ENCODE peak calls at places on chromosomes 7 and 10, in eight cellular contexts. K, P, S, E, Z, G, A and V are unnamed samples. For H3K36me3 and H3K4me1, the result is how much of the 10 kb centered on the place peaks cover.

GRCh38 chr10:119724630-119725549 is 960 bp upstream of the INPP5F start:
- DNase-seq in E (no peak), K (no peak), P (no peak), G (peak), Z (peak), A (no peak), S (peak), V (peak)

GRCh38 chr7:36726311-36726710 is 2.0 kb upstream of the AOAH start:
- DNase-seq in G (no peak), A (no peak), E (no peak), S (no peak), P (no peak), Z (no peak), K (no peak), V (no peak)

GRCh38 chr7:106345421-106346166 is 60.8 kb upstream of the NAMPT start:
- DNase-seq in E (no peak), Z (peak), A (no peak), K (no peak), S (no peak), P (no peak), G (no peak), V (no peak)

GRCh38 chr7:27141591-27142561 is 1.6 kb downstream of the HOXA5 start:
- DNase-seq in A (no peak), E (no peak), P (peak), S (no peak), K (peak), G (no peak), Z (peak), V (peak)

GRCh38 chr7:64515330-64515729 is 47.5 kb downstream of the ZNF680 start:
- DNase-seq in S (no peak), A (no peak), G (no peak), E (no peak), P (no peak), K (peak), Z (no peak), V (no peak)

GRCh38 chr7:114048386-114049235 is 129.8 kb upstream of the PPP1R3A start:
- DNase-seq in Z (peak), A (no peak), K (no peak), G (no peak), S (no peak), P (no peak), E (no peak), V (peak)

GRCh38 chr10:73131295-73131694 is 21.0 kb downstream of the NUDT13 start:
- DNase-seq in K (peak), S (no peak), P (no peak), G (no peak), A (no peak), Z (peak), E (no peak), V (no peak)

GRCh38 chr7:119918185-119918584 is 354.8 kb upstream of the KCND2 start:
- DNase-seq in S (no peak), P (no peak), G (no peak), E (no peak), Z (no peak), A (no peak), K (no peak), V (no peak)

GRCh38 chr10:11403116-11403515 is 208.3 kb downstream of the USP6NL start:
- DNase-seq in Z (no peak), K (no peak), S (no peak), G (no peak), P (no peak), E (no peak), A (no peak), V (no peak)

GRCh38 chr10:70699659-70700174 is 27.4 kb downstream of the ADAMTS14 start:
- DNase-seq in E (no peak), S (no peak), Z (no peak), G (no peak), P (no peak), A (no peak), K (no peak), V (no peak)

GRCh38 chr7:105678811-105679495 is 97.7 kb upstream of the EFCAB10 start:
- DNase-seq in K (peak), A (peak), E (peak), Z (no peak), G (peak), P (no peak), S (no peak), V (no peak)

GRCh38 chr7:7681191-7681935 is 37.0 kb downstream of the RPA3 start:
- DNase-seq in P (peak), A (peak), G (peak), E (no peak), K (peak), S (peak), Z (peak), V (peak)

GRCh38 chr10:13219685-13220670 is 14.2 kb downstream of the UCMA start:
- DNase-seq in S (no peak), Z (peak), E (peak), G (no peak), P (peak), A (no peak), K (peak), V (peak)

GRCh38 chr10:85946713-85947326 is 419.8 kb downstream of the GRID1 start:
- DNase-seq in K (no peak), A (no peak), G (no peak), E (no peak), P (no peak), Z (no peak), S (no peak), V (no peak)

GRCh38 chr7:16409777-16410176 is 11.6 kb downstream of the CRPPA start:
- DNase-seq in K (no peak), P (no peak), A (no peak), E (no peak), G (no peak), S (no peak), Z (no peak), V (no peak)

GRCh38 chr7:54858008-54858692 is 99.1 kb upstream of the SEC61G start:
- DNase-seq in A (no peak), P (peak), Z (no peak), E (no peak), K (peak), G (no peak), S (peak), V (no peak)

GRCh38 chr7:142753366-142753765 is 4.1 kb downstream of the PRSS1 start:
- DNase-seq in S (no peak), P (no peak), G (no peak), K (no peak), A (peak), E (no peak), Z (no peak), V (no peak)

GRCh38 chr10:3482200-3482993 is 302.6 kb downstream of the KLF6 start:
- DNase-seq in Z (peak), G (peak), E (peak), P (peak), S (peak), A (peak), K (peak), V (peak)

GRCh38 chr7:3080106-3080505 is 36.4 kb upstream of the CARD11 start:
- DNase-seq in G (no peak), P (no peak), K (no peak), S (no peak), A (no peak), Z (no peak), E (no peak), V (no peak)

GRCh38 chr10:63093227-63093626 is 39.9 kb upstream of the NRBF2 start:
- DNase-seq in E (no peak), G (no peak), Z (no peak), P (no peak), A (no peak), S (no peak), K (peak), V (no peak)

GRCh38 chr10:68756766-68757165 is 35.7 kb downstream of the CCAR1 start:
- DNase-seq in P (no peak), G (no peak), K (no peak), S (no peak), Z (no peak), A (no peak), E (no peak), V (no peak)

GRCh38 chr10:68759967-68760366 is 38.9 kb downstream of the CCAR1 start:
- DNase-seq in E (no peak), S (no peak), Z (no peak), P (no peak), G (no peak), A (no peak), K (no peak), V (no peak)

GRCh38 chr10:68756246-68756645 is 35.2 kb downstream of the CCAR1 start:
- DNase-seq in P (no peak), G (no peak), K (no peak), E (no peak), S (no peak), A (no peak), Z (no peak), V (no peak)

GRCh38 chr10:68759223-68759863 is 38.3 kb downstream of the CCAR1 start:
- DNase-seq in S (no peak), A (no peak), E (no peak), K (no peak), P (no peak), Z (no peak), G (no peak), V (no peak)
- H3K36me3 ChIP-seq in S (under half), A (under half), E (half or more), K (under half), P (under half), Z (under half), G (half or more), V (half or more)

GRCh38 chr10:129465796-129466702 is 992 bp upstream of the MGMT start:
- DNase-seq in Z (no peak), E (no peak), K (no peak), A (no peak), P (no peak), G (no peak), S (no peak), V (no peak)
- H3K4me3 ChIP-seq in Z (peak), E (peak), K (peak), A (peak), P (no peak), G (peak), S (no peak), V (peak)

GRCh38 chr10:124636271-124636993 is 107.7 kb downstream of the FAM53B start:
- DNase-seq in S (no peak), Z (no peak), P (no peak), K (no peak), A (no peak), E (no peak), G (no peak), V (no peak)
- H3K4me1 ChIP-seq in S (under half), Z (under half), P (under half), K (under half), A (under half), E (half or more), G (half or more), V (under half)

GRCh38 chr7:134948246-134948645 is 38.1 kb upstream of the AGBL3 start:
- DNase-seq in E (no peak), P (no peak), G (no peak), K (no peak), Z (no peak), S (no peak), A (no peak), V (no peak)

GRCh38 chr7:134947329-134947728 is 39.0 kb upstream of the AGBL3 start:
- DNase-seq in A (no peak), G (no peak), Z (no peak), E (peak), K (no peak), S (no peak), P (no peak), V (no peak)

GRCh38 chr7:134949171-134949570 is 37.1 kb upstream of the AGBL3 start:
- DNase-seq in G (no peak), S (no peak), K (no peak), Z (peak), A (no peak), P (no peak), E (no peak), V (no peak)

GRCh38 chr7:134948736-134949135 is 37.6 kb upstream of the AGBL3 start:
- DNase-seq in G (no peak), Z (peak), S (no peak), P (no peak), K (no peak), E (no peak), A (no peak), V (no peak)

GRCh38 chr7:134947831-134948230 is 38.5 kb upstream of the AGBL3 start:
- DNase-seq in S (no peak), K (no peak), G (no peak), E (no peak), P (no peak), Z (no peak), A (no peak), V (no peak)
- H3K36me3 ChIP-seq in S (under half), K (under half), G (half or more), E (under half), P (under half), Z (under half), A (under half), V (half or more)

GRCh38 chr10:33506391-33506790 is 171.9 kb upstream of the NRP1 start:
- DNase-seq in S (no peak), Z (no peak), K (no peak), G (no peak), P (no peak), A (no peak), E (no peak), V (no peak)

GRCh38 chr10:33507662-33508425 is 173.4 kb upstream of the NRP1 start:
- DNase-seq in G (no peak), E (no peak), A (no peak), S (no peak), P (no peak), K (no peak), Z (peak), V (no peak)

GRCh38 chr10:33506838-33507661 is 172.6 kb upstream of the NRP1 start:
- DNase-seq in K (peak), G (no peak), E (no peak), P (no peak), S (no peak), A (no peak), Z (no peak), V (no peak)

DNA sequence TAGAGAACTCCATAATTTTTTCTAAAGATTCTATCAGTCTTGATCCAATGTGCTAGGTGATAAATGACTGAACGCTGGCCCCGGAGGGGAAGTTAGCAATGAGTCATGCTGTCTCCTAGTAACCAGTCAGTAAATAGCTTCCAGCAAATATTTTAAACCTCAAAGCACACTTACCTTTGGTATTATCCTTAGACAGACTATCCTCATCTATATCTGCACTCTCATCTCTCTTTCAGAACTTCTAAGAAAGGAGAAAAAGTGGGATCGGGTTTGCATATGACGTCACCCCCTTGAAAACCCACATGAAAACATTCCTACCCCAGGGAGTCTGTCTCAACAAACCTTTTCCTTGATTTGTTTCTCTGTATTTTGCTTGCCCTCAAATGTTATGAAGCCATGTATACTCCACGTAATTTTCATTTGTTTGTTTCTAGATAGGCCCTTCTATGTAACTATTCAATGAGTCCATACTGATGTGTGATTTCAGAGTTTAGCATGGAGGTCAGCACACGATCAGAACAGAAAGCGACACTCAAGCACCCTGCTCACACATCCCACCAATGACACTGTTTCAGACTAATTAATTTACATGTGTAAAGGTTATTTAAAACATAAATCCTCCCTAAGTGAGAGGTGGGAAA is 174.9 kb upstream of the NRP1 start:
- DNase-seq in Z (peak), K (peak), S (no peak), G (peak), P (no peak), A (peak), E (no peak), V (peak)
- H3K4me3 ChIP-seq in Z (no peak), K (no peak), S (no peak), G (no peak), P (no peak), A (no peak), E (no peak), V (peak)

GRCh38 chr10:96301616-96302015 is 2.6 kb upstream of the DNTT start:
- DNase-seq in Z (no peak), K (no peak), S (no peak), P (no peak), A (no peak), G (no peak), E (no peak), V (no peak)
- H3K4me1 ChIP-seq in Z (under half), K (under half), S (under half), P (under half), A (under half), G (under half), E (under half), V (under half)

GRCh38 chr10:48880016-48880705 is 59.5 kb downstream of the LRRC18 start:
- DNase-seq in P (peak), A (no peak), G (no peak), S (no peak), Z (no peak), E (no peak), K (no peak), V (no peak)
- H3K36me3 ChIP-seq in P (under half), A (under half), G (under half), S (under half), Z (under half), E (under half), K (under half), V (under half)

DNA sequence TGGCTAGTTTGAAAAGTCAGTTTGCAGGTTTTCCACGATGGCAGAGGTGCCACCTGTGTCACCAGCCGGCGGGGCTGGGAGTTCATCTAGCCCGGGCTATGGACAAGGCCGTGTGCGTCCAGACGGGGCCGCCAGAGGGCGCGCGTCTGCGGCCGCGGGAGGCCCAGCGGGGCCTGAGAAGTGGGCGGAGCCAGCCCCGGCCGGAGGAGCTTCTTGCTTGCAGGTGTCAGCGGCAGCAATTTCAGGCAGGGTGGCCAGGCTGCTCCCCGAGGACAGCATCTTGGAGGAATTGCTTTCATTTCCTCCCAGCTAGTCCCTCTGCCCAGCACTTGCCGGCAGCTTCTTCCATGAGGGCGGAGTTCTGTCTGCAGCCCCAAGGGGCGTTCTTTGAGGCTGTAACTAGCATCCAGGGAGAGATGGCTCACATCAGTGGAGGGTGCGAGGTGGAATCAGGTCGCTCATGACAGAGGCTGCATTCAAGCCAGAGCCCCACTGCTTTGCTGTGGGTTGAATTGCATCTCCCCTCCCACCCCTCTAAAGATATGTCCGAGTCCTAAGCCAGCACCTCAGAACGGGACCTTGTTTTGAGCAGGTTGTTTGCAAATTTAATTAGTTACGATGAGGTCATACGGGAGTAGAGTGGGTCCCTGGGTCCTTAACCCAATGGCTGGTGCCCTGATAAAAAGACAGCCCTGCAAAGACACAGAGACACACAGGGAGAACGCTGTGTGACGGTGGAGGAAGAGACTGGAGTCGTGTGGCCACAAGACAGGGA is 85.9 kb upstream of the MKI67 start:
- DNase-seq in G (peak), S (peak), A (peak), E (peak), K (peak), P (peak), Z (peak), V (peak)
- H3K4me3 ChIP-seq in G (peak), S (no peak), A (no peak), E (peak), K (no peak), P (no peak), Z (no peak), V (no peak)

GRCh38 chr10:126009590-126009989 is 113.2 kb downstream of the FANK1 start:
- DNase-seq in A (no peak), P (no peak), Z (no peak), S (no peak), E (no peak), G (no peak), K (no peak), V (no peak)

GRCh38 chr10:126001579-126001978 is 105.2 kb downstream of the FANK1 start:
- DNase-seq in K (no peak), Z (no peak), A (peak), E (no peak), G (no peak), P (no peak), S (no peak), V (peak)

GRCh38 chr10:126006906-126007305 is 110.5 kb downstream of the FANK1 start:
- DNase-seq in S (no peak), E (no peak), A (no peak), G (no peak), Z (no peak), K (no peak), P (no peak), V (no peak)

GRCh38 chr10:126004752-126005151 is 108.4 kb downstream of the FANK1 start:
- DNase-seq in Z (no peak), G (no peak), S (no peak), A (no peak), K (no peak), E (no peak), P (no peak), V (no peak)

DNA sequence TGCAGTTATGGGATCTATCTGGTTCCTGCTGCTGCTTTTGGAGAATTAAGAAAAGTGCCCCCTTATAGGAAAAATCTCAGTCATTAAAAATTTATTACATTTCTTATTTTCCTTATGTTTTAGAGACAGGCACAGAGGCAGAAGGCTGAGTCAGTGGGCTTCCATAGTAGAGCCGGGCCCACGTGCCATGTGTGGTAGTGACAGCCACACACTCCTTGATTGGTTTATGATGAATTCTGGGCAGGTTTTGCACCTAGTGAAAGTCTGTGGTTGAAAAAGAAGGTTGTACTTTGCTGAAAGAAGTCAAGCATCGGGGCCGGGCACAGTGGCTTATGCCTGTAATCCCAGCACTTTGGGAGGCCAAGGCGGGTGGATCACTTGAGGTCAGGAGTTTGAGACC is 109.9 kb downstream of the FANK1 start:
- DNase-seq in E (no peak), A (no peak), Z (no peak), G (no peak), K (no peak), P (no peak), S (no peak), V (no peak)
- H3K4me1 ChIP-seq in E (under half), A (under half), Z (under half), G (under half), K (under half), P (under half), S (under half), V (under half)